ENCODE peak calls at places on chromosomes 2 and 18, in six cellular contexts. One of them, this sample, is unnamed.

GRCh38 chr2:195212586-195212985 is 444.4 kb upstream of the SLC39A10 start:
- DNase-seq in sigmoid colon: no peak
- DNase-seq in K562: no peak
- DNase-seq in ovary: no peak
- DNase-seq in HepG2: no peak
- DNase-seq in A549: no peak
- DNase-seq in this sample: no peak

GRCh38 chr2:15909157-15909556 is 31.2 kb upstream of the MYCN start:
- DNase-seq in sigmoid colon: no peak
- DNase-seq in K562: no peak
- DNase-seq in ovary: no peak
- DNase-seq in HepG2: no peak
- DNase-seq in A549: no peak
- DNase-seq in this sample: no peak

GRCh38 chr2:60453301-60453700 is 100.2 kb downstream of the BCL11A start:
- DNase-seq in sigmoid colon: no peak
- DNase-seq in K562: no peak
- DNase-seq in ovary: no peak
- DNase-seq in HepG2: no peak
- DNase-seq in A549: no peak
- DNase-seq in this sample: no peak

GRCh38 chr2:196125596-196125995 is 45.8 kb downstream of the STK17B start:
- DNase-seq in sigmoid colon: no peak
- DNase-seq in K562: no peak
- DNase-seq in ovary: no peak
- DNase-seq in HepG2: no peak
- DNase-seq in A549: no peak
- DNase-seq in this sample: no peak

GRCh38 chr2:62467475-62468321 is 38.3 kb downstream of the TMEM17 start:
- DNase-seq in sigmoid colon: no peak
- DNase-seq in K562: no peak
- DNase-seq in ovary: no peak
- DNase-seq in HepG2: peak; percentile 71
- DNase-seq in A549: peak; percentile 41
- DNase-seq in this sample: peak; percentile 62

GRCh38 chr18:50190926-50191325 is 4.0 kb downstream of the MYO5B start:
- DNase-seq in sigmoid colon: no peak
- DNase-seq in K562: no peak
- DNase-seq in ovary: no peak
- DNase-seq in HepG2: no peak
- DNase-seq in A549: no peak
- DNase-seq in this sample: no peak

GRCh38 chr2:173048901-173049661 is 26.6 kb upstream of the MAP3K20 start:
- DNase-seq in sigmoid colon: peak; percentile 94
- DNase-seq in K562: peak; percentile 37
- DNase-seq in ovary: peak; percentile 68
- DNase-seq in HepG2: peak; percentile 92
- DNase-seq in A549: peak; percentile 97
- DNase-seq in this sample: peak; percentile 88

GRCh38 chr2:128591841-128592822 is 273.5 kb upstream of the HS6ST1 start:
- DNase-seq in sigmoid colon: peak; percentile 26
- DNase-seq in K562: no peak
- DNase-seq in ovary: peak; percentile 27
- DNase-seq in HepG2: no peak
- DNase-seq in A549: no peak
- DNase-seq in this sample: no peak

GRCh38 chr2:149860276-149860921 is 272.8 kb upstream of the MMADHC start:
- DNase-seq in sigmoid colon: peak; percentile 65
- DNase-seq in K562: no peak
- DNase-seq in ovary: no peak
- DNase-seq in HepG2: peak; percentile 39
- DNase-seq in A549: no peak
- DNase-seq in this sample: peak; percentile 22

GRCh38 chr2:156399950-156400703 is 36.1 kb upstream of the GPD2 start:
- DNase-seq in sigmoid colon: peak; percentile 95
- DNase-seq in K562: peak; percentile 71
- DNase-seq in ovary: peak; percentile 88
- DNase-seq in HepG2: peak; percentile 55
- DNase-seq in A549: peak; percentile 92
- DNase-seq in this sample: peak; percentile 58

GRCh38 chr2:28080911-28081310 is 190.4 kb downstream of the BABAM2 start:
- DNase-seq in sigmoid colon: peak; percentile 74
- DNase-seq in K562: no peak
- DNase-seq in ovary: peak; percentile 49
- DNase-seq in HepG2: no peak
- DNase-seq in A549: peak; percentile 22
- DNase-seq in this sample: no peak

GRCh38 chr2:219253753-219254589 is at the start of gene TUBA4A:
- DNase-seq in sigmoid colon: peak; percentile 94
- DNase-seq in K562: peak; percentile 87
- DNase-seq in ovary: peak; percentile 82
- DNase-seq in HepG2: peak; percentile 58
- DNase-seq in A549: peak; percentile 81
- DNase-seq in this sample: peak; percentile 65

GRCh38 chr2:168798076-168798887 is 4.2 kb upstream of the NOSTRIN start:
- DNase-seq in sigmoid colon: no peak
- DNase-seq in K562: peak; percentile 95
- DNase-seq in ovary: no peak
- DNase-seq in HepG2: no peak
- DNase-seq in A549: no peak
- DNase-seq in this sample: no peak

GRCh38 chr18:3350566-3351527 is 88.9 kb downstream of the MYL12B start:
- DNase-seq in sigmoid colon: no peak
- DNase-seq in K562: no peak
- DNase-seq in ovary: no peak
- DNase-seq in HepG2: no peak
- DNase-seq in A549: no peak
- DNase-seq in this sample: no peak

GRCh38 chr18:6729247-6730091 is at the start of gene ARHGAP28:
- DNase-seq in sigmoid colon: peak; percentile 89
- DNase-seq in K562: peak; percentile 91
- DNase-seq in ovary: peak; percentile 98
- DNase-seq in HepG2: no peak
- DNase-seq in A549: peak; percentile 76
- DNase-seq in this sample: peak; percentile 75

GRCh38 chr2:177028296-177028695 is 184.3 kb upstream of the HNRNPA3 start:
- DNase-seq in sigmoid colon: no peak
- DNase-seq in K562: no peak
- DNase-seq in ovary: no peak
- DNase-seq in HepG2: no peak
- DNase-seq in A549: no peak
- DNase-seq in this sample: no peak

GRCh38 chr2:3332133-3332532 is 45.5 kb downstream of the EIPR1 start:
- DNase-seq in sigmoid colon: no peak
- DNase-seq in K562: no peak
- DNase-seq in ovary: no peak
- DNase-seq in HepG2: no peak
- DNase-seq in A549: no peak
- DNase-seq in this sample: no peak

GRCh38 chr2:66134113-66134730 is 300.7 kb upstream of the MEIS1 start:
- DNase-seq in sigmoid colon: no peak
- DNase-seq in K562: no peak
- DNase-seq in ovary: no peak
- DNase-seq in HepG2: no peak
- DNase-seq in A549: no peak
- DNase-seq in this sample: no peak

GRCh38 chr2:239927424-239927981 is 97.6 kb downstream of the NDUFA10 start:
- DNase-seq in sigmoid colon: peak; percentile 60
- DNase-seq in K562: peak; percentile 77
- DNase-seq in ovary: peak; percentile 23
- DNase-seq in HepG2: peak; percentile 75
- DNase-seq in A549: peak; percentile 89
- DNase-seq in this sample: no peak

GRCh38 chr2:241701155-241701404 is 759 bp upstream of the ING5 start:
- DNase-seq in sigmoid colon: no peak
- DNase-seq in K562: no peak
- DNase-seq in ovary: no peak
- DNase-seq in HepG2: no peak
- DNase-seq in A549: no peak
- DNase-seq in this sample: no peak
- TF ChIP-seq CTCF in sigmoid colon: peak; percentile 29
- TF ChIP-seq CTCF in K562: no peak
- TF ChIP-seq CTCF in ovary: peak; percentile 24
- TF ChIP-seq CTCF in HepG2: peak; percentile 78
- TF ChIP-seq CTCF in A549: peak; percentile 34
- TF ChIP-seq CTCF in this sample: no peak

GRCh38 chr2:189379287-189379630 is 62.0 kb upstream of the WDR75 start:
- DNase-seq in sigmoid colon: no peak
- DNase-seq in K562: no peak
- DNase-seq in ovary: no peak
- DNase-seq in HepG2: no peak
- DNase-seq in A549: peak; percentile 27
- DNase-seq in this sample: no peak
- TF ChIP-seq EP300 in sigmoid colon: no peak
- TF ChIP-seq EP300 in K562: no peak
- TF ChIP-seq EP300 in ovary: no peak
- TF ChIP-seq EP300 in HepG2: no peak
- TF ChIP-seq EP300 in A549: peak; percentile 28
- TF ChIP-seq EP300 in this sample: no peak

DNA sequence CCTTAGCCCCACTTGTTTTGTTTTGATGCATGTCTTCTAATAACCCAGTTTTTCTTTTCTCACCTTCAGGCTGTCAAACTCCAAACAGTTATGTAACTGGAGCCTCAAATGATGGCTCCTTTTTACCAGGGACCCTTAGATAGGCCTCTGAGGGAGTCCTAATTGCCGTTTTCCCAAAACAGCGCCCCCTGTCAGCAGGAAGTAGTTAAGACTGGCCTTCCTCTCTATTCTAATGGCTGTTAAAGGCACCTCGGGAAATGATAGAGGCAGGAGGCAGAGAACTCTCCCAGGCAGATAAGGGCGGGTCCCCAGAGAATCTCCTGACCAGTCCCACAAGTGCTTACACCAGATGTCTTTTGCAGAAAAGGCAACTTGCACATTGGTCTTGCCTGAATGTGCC is 123.2 kb downstream of the KCNS3 start:
- DNase-seq in sigmoid colon: no peak
- DNase-seq in K562: no peak
- DNase-seq in ovary: no peak
- DNase-seq in HepG2: no peak
- DNase-seq in A549: peak; percentile 6
- DNase-seq in this sample: no peak
- TF ChIP-seq CTCF in sigmoid colon: no peak
- TF ChIP-seq CTCF in K562: no peak
- TF ChIP-seq CTCF in ovary: no peak
- TF ChIP-seq CTCF in HepG2: peak; percentile 27
- TF ChIP-seq CTCF in A549: no peak
- TF ChIP-seq CTCF in this sample: no peak

GRCh38 chr2:36449943-36450392 is 94.4 kb downstream of the CRIM1 start:
- DNase-seq in sigmoid colon: no peak
- DNase-seq in K562: peak; percentile 45
- DNase-seq in ovary: no peak
- DNase-seq in HepG2: no peak
- DNase-seq in A549: no peak
- DNase-seq in this sample: no peak

GRCh38 chr2:36449213-36449612 is 93.6 kb downstream of the CRIM1 start:
- DNase-seq in sigmoid colon: no peak
- DNase-seq in K562: no peak
- DNase-seq in ovary: no peak
- DNase-seq in HepG2: no peak
- DNase-seq in A549: no peak
- DNase-seq in this sample: no peak

GRCh38 chr2:36451512-36451911 is 95.9 kb downstream of the CRIM1 start:
- DNase-seq in sigmoid colon: no peak
- DNase-seq in K562: peak; percentile 81
- DNase-seq in ovary: no peak
- DNase-seq in HepG2: no peak
- DNase-seq in A549: no peak
- DNase-seq in this sample: no peak

GRCh38 chr2:36452279-36452678 is 96.7 kb downstream of the CRIM1 start:
- DNase-seq in sigmoid colon: no peak
- DNase-seq in K562: no peak
- DNase-seq in ovary: no peak
- DNase-seq in HepG2: no peak
- DNase-seq in A549: no peak
- DNase-seq in this sample: no peak

DNA sequence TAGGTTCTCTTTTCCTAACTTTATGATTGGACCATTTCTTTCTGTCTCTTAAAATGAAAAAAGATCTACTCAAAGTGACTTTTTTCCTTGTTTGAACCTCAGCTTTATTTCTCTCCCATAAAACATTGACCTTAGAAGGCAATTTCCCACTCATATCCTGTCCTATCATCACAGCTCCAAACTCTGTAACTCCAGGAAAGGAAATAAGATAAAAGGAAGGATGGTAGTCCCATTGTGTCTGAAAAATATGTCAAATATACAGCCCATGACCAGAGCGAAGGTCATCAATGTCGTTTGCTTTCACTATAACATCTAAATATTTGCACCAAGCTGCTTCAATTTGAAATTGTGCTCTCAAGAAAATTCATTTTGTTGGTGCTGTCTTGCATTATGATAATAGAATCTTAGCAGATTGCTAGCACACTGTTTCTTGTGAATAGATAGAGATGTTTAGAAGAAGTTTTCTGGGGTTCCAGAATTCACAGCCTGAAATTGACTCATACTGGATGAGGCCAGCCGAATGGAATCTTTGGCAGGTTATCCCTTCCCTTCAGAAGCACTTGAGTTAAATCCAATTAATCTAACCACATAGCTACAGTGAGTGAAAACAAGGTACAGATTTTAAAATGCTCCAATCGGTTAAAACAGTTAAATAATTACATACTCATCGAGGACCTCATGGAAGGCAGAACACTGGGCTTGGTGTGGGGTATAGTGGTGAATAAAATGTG is 95.1 kb downstream of the CRIM1 start:
- DNase-seq in sigmoid colon: no peak
- DNase-seq in K562: no peak
- DNase-seq in ovary: no peak
- DNase-seq in HepG2: peak; percentile 37
- DNase-seq in A549: no peak
- DNase-seq in this sample: no peak
- TF ChIP-seq EP300 in sigmoid colon: no peak
- TF ChIP-seq EP300 in K562: no peak
- TF ChIP-seq EP300 in ovary: no peak
- TF ChIP-seq EP300 in HepG2: no peak
- TF ChIP-seq EP300 in A549: no peak
- TF ChIP-seq EP300 in this sample: peak; percentile 20

GRCh38 chr18:33603434-33603833 is 25.4 kb downstream of the ASXL3 start:
- DNase-seq in sigmoid colon: no peak
- DNase-seq in K562: no peak
- DNase-seq in ovary: no peak
- DNase-seq in HepG2: no peak
- DNase-seq in A549: no peak
- DNase-seq in this sample: no peak

GRCh38 chr18:33606621-33607020 is 28.6 kb downstream of the ASXL3 start:
- DNase-seq in sigmoid colon: no peak
- DNase-seq in K562: no peak
- DNase-seq in ovary: no peak
- DNase-seq in HepG2: no peak
- DNase-seq in A549: peak; percentile 2
- DNase-seq in this sample: no peak

GRCh38 chr18:33596178-33596854 is 18.3 kb downstream of the ASXL3 start:
- DNase-seq in sigmoid colon: no peak
- DNase-seq in K562: no peak
- DNase-seq in ovary: no peak
- DNase-seq in HepG2: no peak
- DNase-seq in A549: no peak
- DNase-seq in this sample: no peak

GRCh38 chr18:33605250-33605649 is 27.2 kb downstream of the ASXL3 start:
- DNase-seq in sigmoid colon: no peak
- DNase-seq in K562: no peak
- DNase-seq in ovary: no peak
- DNase-seq in HepG2: no peak
- DNase-seq in A549: no peak
- DNase-seq in this sample: no peak

GRCh38 chr18:33600846-33601245 is 22.8 kb downstream of the ASXL3 start:
- DNase-seq in sigmoid colon: no peak
- DNase-seq in K562: no peak
- DNase-seq in ovary: no peak
- DNase-seq in HepG2: no peak
- DNase-seq in A549: no peak
- DNase-seq in this sample: no peak
- TF ChIP-seq CTCF in sigmoid colon: no peak
- TF ChIP-seq CTCF in K562: no peak
- TF ChIP-seq CTCF in ovary: no peak
- TF ChIP-seq CTCF in HepG2: no peak
- TF ChIP-seq CTCF in A549: no peak
- TF ChIP-seq CTCF in this sample: no peak

This sample was measured in tibial nerve.